ENCODE peak calls at places on chromosomes 16 and 17, in ten cellular contexts. B, W, O, S, E, M, P, N, X and G are unnamed samples.

GRCh38 chr17:77542551-77543490 is 402.1 kb downstream of the SEC14L1 start:
- DNase-seq in W (peak), E (peak), O (peak), P (peak), M (peak), N (peak), B (peak), X (peak), S (peak), G (peak)

GRCh38 chr16:23729503-23730424 is 16.7 kb upstream of the ERN2 start:
- DNase-seq in S (peak), P (peak), W (no peak), E (peak), M (no peak), N (peak), O (peak), B (no peak), X (peak), G (peak)

GRCh38 chr17:77011173-77012011 is 129.4 kb upstream of the SEC14L1 start:
- DNase-seq in S (peak), P (peak), N (peak), W (peak), M (peak), X (peak), E (no peak), B (no peak), O (peak), G (peak)

GRCh38 chr16:30743690-30744089 is 4.5 kb upstream of the PHKG2 start:
- DNase-seq in O (no peak), S (no peak), B (no peak), P (no peak), W (no peak), X (no peak), E (no peak), M (no peak), N (no peak), G (no peak)

GRCh38 chr17:75634376-75634740 is 1.1 kb downstream of the SMIM5 start:
- DNase-seq in S (no peak), W (no peak), B (no peak), X (no peak), O (no peak), P (no peak), E (no peak), M (peak), N (no peak), G (no peak)

GRCh38 chr17:80220709-80221215 is 535 bp downstream of the SLC26A11 start:
- DNase-seq in M (peak), B (no peak), O (peak), S (peak), E (no peak), W (peak), X (peak), N (no peak), P (peak), G (no peak)

GRCh38 chr17:45848868-45849535 is 4.3 kb downstream of the SPPL2C start:
- DNase-seq in M (no peak), W (no peak), N (no peak), X (peak), E (no peak), O (no peak), S (no peak), P (no peak), B (no peak), G (peak)

GRCh38 chr16:27232061-27232841 is 28.9 kb downstream of the KDM8 start:
- DNase-seq in X (no peak), S (no peak), B (no peak), P (no peak), N (no peak), O (no peak), E (no peak), W (peak), M (no peak), G (peak)

GRCh38 chr16:67397451-67397801 is 4.1 kb upstream of the TPPP3 start:
- DNase-seq in S (no peak), W (no peak), P (no peak), E (no peak), B (no peak), N (no peak), O (no peak), X (no peak), M (no peak), G (peak)

GRCh38 chr16:3771513-3771912 is 54.2 kb upstream of the TRAP1 start:
- DNase-seq in P (no peak), E (no peak), N (no peak), B (no peak), O (no peak), W (no peak), M (no peak), X (peak), S (no peak), G (no peak)

GRCh38 chr17:17590141-17590735 is 1.3 kb downstream of the PEMT start:
- DNase-seq in B (no peak), S (peak), E (no peak), N (no peak), X (no peak), O (no peak), M (no peak), W (no peak), P (no peak), G (peak)

GRCh38 chr16:31352344-31353115 is 2.4 kb upstream of the ITGAX start:
- DNase-seq in N (no peak), S (no peak), P (no peak), O (no peak), X (no peak), B (no peak), E (no peak), M (no peak), W (no peak), G (peak)

GRCh38 chr17:73324711-73325526 is 13.1 kb upstream of the CDC42EP4 start:
- DNase-seq in X (no peak), M (no peak), B (no peak), S (no peak), N (no peak), W (no peak), O (no peak), P (no peak), E (no peak), G (peak)

GRCh38 chr17:16906670-16907069 is 65.2 kb downstream of the TNFRSF13B start:
- DNase-seq in X (no peak), S (peak), M (no peak), E (no peak), W (no peak), B (no peak), P (no peak), N (no peak), O (no peak), G (no peak)

GRCh38 chr16:17050468-17050867 is 420.3 kb downstream of the XYLT1 start:
- DNase-seq in W (no peak), B (no peak), P (no peak), S (no peak), X (no peak), O (no peak), M (no peak), E (no peak), N (no peak), G (no peak)

GRCh38 chr16:80623376-80623775 is 82.6 kb downstream of the DYNLRB2 start:
- DNase-seq in E (no peak), W (no peak), X (no peak), B (no peak), S (peak), P (no peak), O (peak), M (no peak), N (no peak), G (no peak)

GRCh38 chr17:76032780-76033108 is 5.6 kb upstream of the EVPL start:
- DNase-seq in B (no peak), E (no peak), N (no peak), X (no peak), S (no peak), M (no peak), W (no peak), O (no peak), P (no peak), G (no peak)

GRCh38 chr16:19745286-19746018 is 27.4 kb downstream of the IQCK start:
- DNase-seq in B (no peak), M (no peak), W (no peak), N (no peak), P (no peak), O (no peak), X (peak), S (peak), E (peak), G (no peak)

GRCh38 chr17:57549996-57550395 is 195.1 kb downstream of the CCDC182 start:
- DNase-seq in O (no peak), P (no peak), N (no peak), B (no peak), S (no peak), E (no peak), M (peak), W (no peak), X (no peak), G (no peak)

GRCh38 chr16:76796431-76796830 is 394.6 kb upstream of the MON1B start:
- DNase-seq in X (no peak), W (no peak), M (no peak), P (no peak), E (no peak), S (no peak), B (no peak), O (no peak), N (no peak), G (no peak)

GRCh38 chr17:76327689-76328088 is 19.6 kb upstream of the QRICH2 start:
- DNase-seq in N (no peak), S (no peak), O (no peak), X (no peak), P (peak), M (no peak), E (no peak), W (no peak), B (no peak), G (no peak)

GRCh38 chr16:65070831-65071230 is 51.0 kb downstream of the CDH11 start:
- DNase-seq in E (peak), P (peak), S (peak), W (no peak), B (peak), O (peak), N (peak), M (no peak), X (peak), G (no peak)

GRCh38 chr17:51228177-51228576 is 31.7 kb downstream of the MBTD1 start:
- DNase-seq in N (no peak), W (no peak), O (peak), M (no peak), S (peak), X (peak), P (no peak), E (peak), B (no peak), G (no peak)

GRCh38 chr16:23064642-23065041 is 84.6 kb downstream of the USP31 start:
- DNase-seq in E (peak), P (no peak), S (no peak), B (no peak), N (no peak), O (peak), M (no peak), W (no peak), X (no peak), G (no peak)

GRCh38 chr17:62708587-62708986 is 81.1 kb downstream of the MRC2 start:
- DNase-seq in M (no peak), N (no peak), X (peak), W (no peak), S (peak), B (no peak), E (no peak), O (no peak), P (no peak), G (no peak)

DNA sequence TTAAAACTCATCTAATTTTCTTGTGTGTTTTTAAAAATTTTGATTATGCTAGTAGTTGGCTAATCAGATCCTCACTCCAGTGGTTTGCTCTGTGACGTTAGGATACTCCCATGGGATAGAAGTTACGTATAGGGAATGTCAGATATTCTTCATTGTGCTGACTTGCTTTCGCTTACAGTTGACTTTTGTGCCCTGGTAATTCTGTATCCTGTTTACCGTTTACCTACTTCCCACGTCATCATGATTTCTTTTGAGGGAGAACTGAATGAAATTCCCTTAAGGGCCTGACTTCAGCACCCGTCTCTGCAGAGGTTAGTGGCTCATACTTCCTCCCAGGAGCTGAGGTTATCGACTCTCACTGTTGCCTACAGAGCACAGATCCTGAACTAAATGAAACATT is 2.6 kb downstream of the PRKAR1A start:
- DNase-seq in E (peak), N (no peak), B (no peak), S (peak), X (peak), P (no peak), M (no peak), W (no peak), O (peak), G (no peak)
- H3K4me3 ChIP-seq in E (peak), N (peak), B (peak), S (peak), X (peak), P (no peak), M (peak), W (no peak), O (peak), G (no peak)

GRCh38 chr17:72125226-72125651 is 4.4 kb downstream of the SOX9 start:
- DNase-seq in S (peak), M (peak), X (no peak), N (no peak), W (no peak), O (peak), B (no peak), E (no peak), P (peak), G (peak)
- H3K4me3 ChIP-seq in S (no peak), M (no peak), X (peak), N (peak), W (no peak), O (no peak), B (no peak), E (no peak), P (no peak), G (no peak)

GRCh38 chr16:75072239-75072947 is 44.2 kb downstream of the LDHD start:
- DNase-seq in O (no peak), N (no peak), W (no peak), M (no peak), X (no peak), B (no peak), S (no peak), E (no peak), P (no peak), G (no peak)
- H3K4me3 ChIP-seq in O (no peak), N (no peak), W (no peak), M (no peak), X (no peak), B (no peak), S (no peak), E (no peak), P (no peak), G (no peak)

GRCh38 chr17:82722341-82723013 is 6.0 kb downstream of the FN3KRP start:
- DNase-seq in E (no peak), W (no peak), B (no peak), S (no peak), N (no peak), P (no peak), X (no peak), M (no peak), O (no peak), G (no peak)

GRCh38 chr17:82718986-82719685 is 2.6 kb downstream of the FN3KRP start:
- DNase-seq in O (no peak), N (no peak), E (no peak), P (no peak), W (no peak), S (no peak), B (no peak), M (no peak), X (no peak), G (no peak)

GRCh38 chr17:82713015-82713723 is 3.3 kb upstream of the FN3KRP start:
- DNase-seq in B (no peak), S (no peak), W (no peak), X (no peak), N (no peak), M (no peak), E (no peak), O (no peak), P (no peak), G (no peak)

GRCh38 chr17:82720204-82720603 is 3.7 kb downstream of the FN3KRP start:
- DNase-seq in W (no peak), O (no peak), M (no peak), N (no peak), X (no peak), B (no peak), P (no peak), E (no peak), S (no peak), G (no peak)

GRCh38 chr17:82716383-82717181 is at the start of gene FN3KRP:
- DNase-seq in W (peak), N (peak), X (peak), M (peak), E (peak), P (peak), O (peak), S (peak), B (peak), G (peak)
- H3K4me3 ChIP-seq in W (peak), N (peak), X (peak), M (peak), E (peak), P (peak), O (peak), S (peak), B (peak), G (peak)

GRCh38 chr17:4711671-4712111 is 1.3 kb downstream of the ARRB2 start:
- DNase-seq in O (no peak), P (peak), E (no peak), N (no peak), B (no peak), S (peak), W (no peak), X (no peak), M (no peak), G (peak)
- H3K4me3 ChIP-seq in O (no peak), P (no peak), E (no peak), N (peak), B (peak), S (no peak), W (peak), X (no peak), M (peak), G (no peak)

GRCh38 chr16:84143081-84143480 is 1.9 kb downstream of the HSDL1 start:
- DNase-seq in B (no peak), P (no peak), E (no peak), S (no peak), M (no peak), X (no peak), W (no peak), O (no peak), N (no peak), G (no peak)
- H3K4me3 ChIP-seq in B (no peak), P (no peak), E (no peak), S (no peak), M (peak), X (no peak), W (no peak), O (no peak), N (no peak), G (no peak)

GRCh38 chr17:7016886-7017826 is 4.7 kb downstream of the RNASEK start:
- DNase-seq in S (no peak), O (no peak), W (no peak), N (no peak), B (no peak), P (peak), X (no peak), E (no peak), M (no peak), G (no peak)
- H3K4me3 ChIP-seq in S (no peak), O (no peak), W (no peak), N (no peak), B (peak), P (no peak), X (no peak), E (no peak), M (no peak), G (no peak)

DNA sequence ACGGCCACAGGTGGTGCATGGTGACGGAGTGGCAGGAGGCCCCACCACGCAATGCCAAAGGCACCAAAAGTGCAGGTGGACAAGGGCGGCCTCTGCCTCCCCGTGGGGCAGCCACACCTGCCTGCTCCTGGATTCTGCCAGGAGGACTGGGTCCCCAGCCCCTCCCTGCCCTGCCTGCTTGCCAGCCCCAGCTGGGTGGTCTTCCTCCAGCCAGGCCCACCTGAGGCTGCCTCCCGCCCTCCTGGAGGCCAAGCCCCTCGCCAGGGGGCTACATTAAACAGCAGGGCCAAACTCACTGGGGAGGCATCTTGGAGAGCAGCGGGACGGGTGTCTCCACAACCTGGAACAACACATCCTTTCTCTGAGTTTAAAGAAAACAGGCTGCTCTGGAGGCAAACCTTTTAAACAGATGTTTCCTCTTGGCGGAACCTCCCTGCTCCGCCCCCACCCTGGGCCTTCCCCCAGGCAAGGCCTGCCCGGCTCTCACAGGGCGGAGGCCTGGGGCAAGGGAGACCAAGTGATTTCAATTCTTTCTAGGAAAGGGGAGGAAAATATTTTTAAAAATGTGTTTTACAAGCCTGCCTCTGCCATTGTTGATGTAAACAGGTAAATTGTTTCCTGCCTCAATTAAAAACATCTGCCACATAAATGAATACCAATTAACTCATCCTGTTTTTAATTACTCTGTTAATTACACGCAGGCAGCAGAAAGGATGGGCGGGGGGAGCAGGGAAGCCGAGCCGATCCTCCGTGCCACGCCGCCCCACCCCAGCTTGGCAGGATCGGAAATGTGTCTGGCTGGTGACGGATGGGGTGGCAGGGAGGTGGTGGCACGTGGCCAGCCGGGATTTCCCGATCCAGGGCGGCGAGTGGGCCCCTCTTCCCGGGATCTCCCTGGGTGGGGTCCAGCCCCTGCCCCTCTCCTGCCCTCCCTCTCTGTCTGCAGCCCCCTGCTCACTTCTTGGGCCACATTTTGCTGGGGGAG is 54.5 kb upstream of the PABPN1L start:
- DNase-seq in N (peak), X (peak), M (no peak), O (peak), W (no peak), B (no peak), S (peak), E (no peak), P (peak), G (no peak)
- H3K4me3 ChIP-seq in N (no peak), X (peak), M (no peak), O (no peak), W (no peak), B (peak), S (no peak), E (no peak), P (no peak), G (no peak)

GRCh38 chr17:55261311-55261710 is 3.4 kb upstream of the HLF start:
- DNase-seq in M (no peak), P (no peak), B (no peak), N (no peak), O (no peak), S (no peak), X (no peak), W (no peak), E (no peak), G (no peak)

GRCh38 chr17:55264640-55265298 is at the start of gene HLF:
- DNase-seq in B (no peak), W (peak), N (peak), S (peak), O (peak), E (peak), X (peak), P (peak), M (peak), G (peak)

GRCh38 chr17:55264273-55264639 is 504 bp upstream of the HLF start:
- DNase-seq in E (no peak), N (no peak), W (no peak), M (peak), P (no peak), B (no peak), O (no peak), X (no peak), S (no peak), G (peak)

GRCh38 chr17:55265434-55266021 is 768 bp downstream of the HLF start:
- DNase-seq in X (peak), W (no peak), P (peak), N (no peak), E (no peak), M (peak), B (no peak), S (peak), O (peak), G (peak)

GRCh38 chr17:55263565-55264272 is 1.0 kb upstream of the HLF start:
- DNase-seq in X (no peak), W (peak), B (no peak), S (no peak), E (no peak), N (no peak), M (peak), P (no peak), O (no peak), G (peak)
- H3K4me3 ChIP-seq in X (no peak), W (peak), B (peak), S (no peak), E (no peak), N (peak), M (peak), P (no peak), O (peak), G (peak)